ENCODE peak calls at places on chromosomes 5 and 9, in seven cellular contexts. K, P, R, J, C, Z and F are unnamed samples.

GRCh38 chr9:5263568-5264218 is 32.5 kb downstream of the INSL4 start:
- DNase-seq in K (no peak), P (no peak), R (peak), J (no peak), C (peak), Z (peak), F (peak)

GRCh38 chr9:70658765-70659164 is 244.3 kb upstream of the KLF9 start:
- DNase-seq in K (no peak), P (no peak), R (no peak), J (no peak), C (no peak), Z (no peak), F (peak)

GRCh38 chr5:159444441-159445082 is 114.3 kb upstream of the IL12B start:
- DNase-seq in K (no peak), P (no peak), R (peak), J (no peak), C (peak), Z (peak), F (peak)

GRCh38 chr5:170896779-170897178 is 35.0 kb downstream of the RANBP17 start:
- DNase-seq in K (no peak), P (no peak), R (peak), J (no peak), C (peak), Z (peak), F (no peak)

GRCh38 chr9:100714372-100715099 is 136.7 kb downstream of the CAVIN4 start:
- DNase-seq in K (no peak), P (peak), R (peak), J (no peak), C (peak), Z (peak), F (peak)

GRCh38 chr5:50968296-50969206 is 302.1 kb downstream of the PARP8 start:
- DNase-seq in K (no peak), P (no peak), R (no peak), J (no peak), C (no peak), Z (peak), F (no peak)

GRCh38 chr5:134609232-134609851 is 23.3 kb downstream of the SAR1B start:
- DNase-seq in K (no peak), P (no peak), R (no peak), J (no peak), C (no peak), Z (no peak), F (no peak)

GRCh38 chr5:150624334-150625163 is 15.9 kb upstream of the SYNPO start:
- DNase-seq in K (no peak), P (no peak), R (peak), J (no peak), C (no peak), Z (peak), F (no peak)

GRCh38 chr9:4762108-4762888 is 21.3 kb upstream of the AK3 start:
- DNase-seq in K (peak), P (peak), R (peak), J (no peak), C (peak), Z (peak), F (peak)

GRCh38 chr5:129048509-129048908 is 46.0 kb upstream of the ISOC1 start:
- DNase-seq in K (no peak), P (no peak), R (no peak), J (no peak), C (no peak), Z (no peak), F (no peak)

GRCh38 chr9:95505676-95506437 is 10.9 kb downstream of the PTCH1 start:
- DNase-seq in K (peak), P (peak), R (peak), J (no peak), C (peak), Z (peak), F (peak)

GRCh38 chr5:87119588-87119987 is 148.1 kb upstream of the RASA1 start:
- DNase-seq in K (no peak), P (no peak), R (no peak), J (no peak), C (no peak), Z (no peak), F (no peak)

GRCh38 chr5:94916619-94917018 is 298.1 kb downstream of the SLF1 start:
- DNase-seq in K (no peak), P (no peak), R (no peak), J (no peak), C (no peak), Z (no peak), F (no peak)

GRCh38 chr9:132798817-132799790 is 79.0 kb downstream of the AK8 start:
- DNase-seq in K (no peak), P (no peak), R (no peak), J (no peak), C (peak), Z (peak), F (no peak)